ENCODE peak calls at places on chromosome 2, in four cellular contexts. B is T-helper 9 cell; X is kidney tubule cell; I is activated CD8-positive, alpha-beta T cell treated with anti-CD3 and anti-CD28 coated beads for 36 hours. P is an unnamed sample.

GRCh38 chr2:134460583-134460998 is 206.7 kb downstream of the MGAT5 start:
- DNase-seq in B (no peak), X (peak; percentile 74), I (peak; percentile 49), P (peak; percentile 60)

GRCh38 chr2:223930002-223930976 is 14.8 kb downstream of the WDFY1 start:
- DNase-seq in B (no peak), X (peak; percentile 78), I (no peak), P (no peak)

GRCh38 chr2:193332938-193333337 is 1138.2 kb upstream of the TMEFF2 start:
- DNase-seq in B (no peak), X (peak; percentile 10), I (no peak), P (no peak)

GRCh38 chr2:224556381-224556780 is 28.8 kb downstream of the CUL3 start:
- DNase-seq in B (no peak), X (peak; percentile 25), I (no peak), P (no peak)

GRCh38 chr2:45882707-45883106 is 231.2 kb downstream of the PRKCE start:
- DNase-seq in B (no peak), X (no peak), I (no peak), P (no peak)

GRCh38 chr2:151083864-151084263 is 177.8 kb downstream of the RBM43 start:
- DNase-seq in B (no peak), X (no peak), I (no peak), P (no peak)

GRCh38 chr2:75403991-75404428 is 156.7 kb downstream of the EVA1A start:
- DNase-seq in B (no peak), X (peak; percentile 61), I (no peak), P (peak; percentile 62)

GRCh38 chr2:45190481-45190880 is 181.2 kb upstream of the SIX2 start:
- DNase-seq in B (no peak), X (peak; percentile 62), I (no peak), P (no peak)

GRCh38 chr2:169619946-169620345 is 35.8 kb downstream of the PPIG start:
- DNase-seq in B (no peak), X (no peak), I (no peak), P (no peak)

GRCh38 chr2:162379719-162380580 is 36.0 kb downstream of the GCA start:
- DNase-seq in B (no peak), X (no peak), I (no peak), P (no peak)

P was measured in bronchial epithelial cell.